ENCODE peak calls at places on chromosomes 2 and 18, in nine cellular contexts. Y is fibroblast of villous mesenchyme, Q is esophagus squamous epithelium, N is A549, U is astrocyte of the spinal cord, O is GM12864, I is AG04450, S is PC-3, H is AG09309. V is an unnamed sample.

GRCh38 chr18:34321075-34321474 is 96.4 kb upstream of the NOL4 start:
- DNase-seq in S (no peak), N (no peak), U (no peak), H (no peak), O (peak), Y (no peak), Q (no peak), I (no peak), V (no peak)

GRCh38 chr2:65121-65520 is 18.8 kb upstream of the FAM110C start:
- DNase-seq in N (no peak), Y (no peak), O (no peak), U (no peak), S (no peak), H (no peak), Q (no peak), I (no peak), V (no peak)

GRCh38 chr2:234947556-234947955 is 4.3 kb upstream of the SH3BP4 start:
- DNase-seq in S (no peak), O (no peak), Q (no peak), I (no peak), U (no peak), Y (no peak), H (no peak), N (no peak), V (no peak)

GRCh38 chr2:161415041-161415440 is 1.1 kb upstream of the TBR1 start:
- DNase-seq in S (peak), I (no peak), U (no peak), N (no peak), H (no peak), Q (no peak), Y (no peak), O (no peak), V (no peak)

GRCh38 chr2:203718087-203718486 is 11.6 kb downstream of the CD28 start:
- DNase-seq in O (peak), Q (no peak), S (no peak), I (no peak), Y (no peak), N (no peak), U (peak), H (no peak), V (no peak)

GRCh38 chr2:164620873-164621760 is at the start of gene GRB14:
- DNase-seq in O (no peak), H (no peak), Q (no peak), I (no peak), N (peak), U (peak), S (peak), Y (no peak), V (no peak)

GRCh38 chr18:7300971-7301553 is 70.2 kb downstream of the LRRC30 start:
- DNase-seq in Q (no peak), H (no peak), S (peak), I (no peak), Y (no peak), O (no peak), U (no peak), N (no peak), V (no peak)

GRCh38 chr2:171822520-171823297 is 71.3 kb downstream of the SLC25A12 start:
- DNase-seq in I (no peak), O (no peak), Q (no peak), Y (no peak), H (no peak), N (no peak), S (no peak), U (no peak), V (peak)

GRCh38 chr2:85455552-85456090 is 37.1 kb downstream of the SH2D6 start:
- DNase-seq in S (no peak), U (no peak), N (no peak), Q (no peak), Y (no peak), O (no peak), H (no peak), I (no peak), V (no peak)

GRCh38 chr18:26225022-26225693 is 1.1 kb upstream of the TAF4B start:
- DNase-seq in Q (no peak), H (no peak), I (no peak), U (no peak), O (no peak), N (no peak), S (no peak), Y (no peak), V (no peak)

GRCh38 chr2:55120634-55121359 is 70.5 kb upstream of the RTN4 start:
- DNase-seq in N (no peak), Q (no peak), H (no peak), U (peak), O (no peak), Y (peak), I (no peak), S (no peak), V (peak)

GRCh38 chr2:9417725-9418124 is 5.6 kb downstream of the ITGB1BP1 start:
- DNase-seq in U (no peak), S (no peak), O (no peak), Q (no peak), N (no peak), H (no peak), I (no peak), Y (no peak), V (no peak)

GRCh38 chr18:3332376-3332775 is 70.4 kb downstream of the MYL12B start:
- DNase-seq in S (no peak), I (no peak), N (no peak), Y (peak), O (no peak), Q (no peak), U (no peak), H (no peak), V (no peak)

GRCh38 chr2:238462782-238463396 is 36.2 kb downstream of the ASB1 start:
- DNase-seq in H (no peak), I (peak), U (peak), S (peak), Y (peak), N (peak), O (peak), Q (no peak), V (peak)

GRCh38 chr2:241003830-241004564 is 5.6 kb downstream of the SNED1 start:
- DNase-seq in U (no peak), I (no peak), S (no peak), Q (no peak), Y (no peak), N (no peak), O (no peak), H (no peak), V (no peak)

GRCh38 chr2:43475137-43475846 is 120.5 kb downstream of the THADA start:
- DNase-seq in S (no peak), N (no peak), I (no peak), U (no peak), O (no peak), Q (no peak), H (no peak), Y (peak), V (no peak)

GRCh38 chr2:200048421-200048820 is 93.0 kb downstream of the MAIP1 start:
- DNase-seq in O (no peak), U (no peak), H (no peak), S (no peak), Q (no peak), Y (no peak), N (no peak), I (no peak), V (no peak)

GRCh38 chr2:226882606-226883005 is 46.8 kb downstream of the RHBDD1 start:
- DNase-seq in S (peak), Q (no peak), U (no peak), I (no peak), N (no peak), H (no peak), Y (no peak), O (no peak), V (peak)

GRCh38 chr2:224999784-225000183 is 42.5 kb downstream of the DOCK10 start:
- DNase-seq in N (no peak), O (no peak), Q (no peak), I (no peak), Y (peak), H (no peak), U (no peak), S (no peak), V (no peak)

GRCh38 chr2:159010340-159010739 is 41.9 kb downstream of the TANC1 start:
- DNase-seq in Y (peak), H (no peak), N (no peak), U (peak), O (no peak), I (no peak), S (peak), Q (no peak), V (peak)

GRCh38 chr2:69177785-69178636 is 165.0 kb downstream of the ANTXR1 start:
- DNase-seq in I (peak), U (peak), Q (peak), S (no peak), O (no peak), N (peak), H (peak), Y (peak), V (peak)

GRCh38 chr2:207408086-207408794 is 121.5 kb upstream of the CREB1 start:
- DNase-seq in H (no peak), U (peak), Q (no peak), Y (no peak), S (peak), N (peak), I (no peak), O (peak), V (no peak)

GRCh38 chr2:216992056-216992455 is 132.2 kb upstream of the TNP1 start:
- DNase-seq in U (peak), I (no peak), Q (no peak), H (no peak), S (no peak), N (no peak), Y (no peak), O (no peak), V (no peak)

GRCh38 chr2:241269707-241270520 is 45.6 kb downstream of the HDLBP start:
- DNase-seq in Y (no peak), Q (no peak), O (no peak), H (no peak), U (no peak), I (no peak), S (no peak), N (no peak), V (no peak)

GRCh38 chr2:45793998-45794720 is 142.7 kb downstream of the PRKCE start:
- DNase-seq in I (no peak), N (no peak), O (no peak), S (no peak), H (no peak), Y (peak), U (no peak), Q (no peak), V (no peak)

GRCh38 chr18:39037925-39038324 is 1472.3 kb upstream of the CELF4 start:
- DNase-seq in Q (no peak), I (no peak), S (no peak), Y (no peak), N (no peak), O (no peak), U (no peak), H (no peak), V (no peak)

GRCh38 chr2:12428324-12428723 is 288.4 kb upstream of the TRIB2 start:
- DNase-seq in S (no peak), Q (no peak), N (no peak), I (no peak), O (no peak), H (no peak), U (peak), Y (peak), V (no peak)

GRCh38 chr2:37189452-37190153 is 1.1 kb upstream of the SULT6B1 start:
- DNase-seq in O (no peak), Q (no peak), U (peak), H (peak), I (no peak), Y (peak), N (peak), S (peak), V (peak)

GRCh38 chr2:20674974-20675679 is 8.2 kb downstream of the GDF7 start:
- DNase-seq in N (no peak), Y (peak), U (peak), Q (no peak), S (peak), H (peak), O (no peak), I (peak), V (peak)

GRCh38 chr18:68417166-68417776 is 297.6 kb downstream of the TMX3 start:
- DNase-seq in N (no peak), U (no peak), I (no peak), Y (peak), O (no peak), S (no peak), Q (no peak), H (no peak), V (no peak)

GRCh38 chr2:130873700-130874346 is 37.1 kb downstream of the ARHGEF4 start:
- DNase-seq in Q (no peak), Y (peak), I (peak), S (peak), O (peak), N (peak), U (peak), H (peak), V (peak)
- TF ChIP-seq CTCF in Q (peak), Y (peak), I (peak), S (peak), O (peak), N (peak), U (peak), H (peak), V (peak)

GRCh38 chr2:177711472-177712276 is 319.1 kb downstream of the AGPS start:
- DNase-seq in S (no peak), N (no peak), Y (no peak), Q (no peak), O (no peak), H (no peak), U (no peak), I (no peak), V (no peak)

GRCh38 chr2:177714704-177715103 is 322.1 kb downstream of the AGPS start:
- DNase-seq in Y (no peak), O (no peak), Q (no peak), I (no peak), U (no peak), N (no peak), H (no peak), S (no peak), V (no peak)

GRCh38 chr2:177710003-177710411 is 317.4 kb downstream of the AGPS start:
- DNase-seq in N (no peak), U (no peak), H (no peak), O (no peak), S (no peak), Q (no peak), I (no peak), Y (no peak), V (no peak)

GRCh38 chr2:177710889-177711288 is 318.3 kb downstream of the AGPS start:
- DNase-seq in O (no peak), U (no peak), N (no peak), H (no peak), Y (no peak), Q (no peak), S (no peak), I (no peak), V (no peak)

DNA sequence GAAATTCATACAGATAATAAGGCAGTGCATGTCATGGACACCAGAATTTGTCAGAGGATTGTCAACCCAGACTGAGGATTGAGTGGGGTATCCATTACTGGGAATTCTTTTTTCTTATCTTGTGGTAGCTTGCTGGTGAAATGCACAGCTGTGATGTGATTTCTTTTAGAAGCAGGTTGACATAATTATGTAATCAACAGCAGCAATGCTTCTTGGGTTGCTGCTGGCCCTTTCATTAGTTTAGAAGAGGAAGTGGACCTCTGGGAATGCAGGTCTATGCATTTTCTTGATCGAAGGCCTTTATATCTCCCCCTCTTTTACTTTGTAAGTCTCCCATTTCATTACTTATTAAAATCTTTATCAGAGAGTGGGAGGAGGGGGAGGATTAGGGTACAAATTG is 319.9 kb downstream of the AGPS start:
- DNase-seq in O (no peak), H (no peak), U (no peak), N (no peak), I (no peak), S (no peak), Y (no peak), Q (no peak), V (no peak)
- TF ChIP-seq CTCF in O (no peak), H (no peak), U (no peak), N (no peak), I (no peak), S (no peak), Y (no peak), Q (no peak), V (no peak)

GRCh38 chr2:105782123-105782522 is 37.4 kb downstream of the NCK2 start:
- DNase-seq in Y (no peak), H (no peak), S (no peak), Q (no peak), O (no peak), U (no peak), I (no peak), N (no peak), V (no peak)
- TF ChIP-seq CTCF in Y (peak), H (peak), S (peak), Q (peak), O (no peak), U (no peak), I (no peak), N (no peak), V (peak)

DNA sequence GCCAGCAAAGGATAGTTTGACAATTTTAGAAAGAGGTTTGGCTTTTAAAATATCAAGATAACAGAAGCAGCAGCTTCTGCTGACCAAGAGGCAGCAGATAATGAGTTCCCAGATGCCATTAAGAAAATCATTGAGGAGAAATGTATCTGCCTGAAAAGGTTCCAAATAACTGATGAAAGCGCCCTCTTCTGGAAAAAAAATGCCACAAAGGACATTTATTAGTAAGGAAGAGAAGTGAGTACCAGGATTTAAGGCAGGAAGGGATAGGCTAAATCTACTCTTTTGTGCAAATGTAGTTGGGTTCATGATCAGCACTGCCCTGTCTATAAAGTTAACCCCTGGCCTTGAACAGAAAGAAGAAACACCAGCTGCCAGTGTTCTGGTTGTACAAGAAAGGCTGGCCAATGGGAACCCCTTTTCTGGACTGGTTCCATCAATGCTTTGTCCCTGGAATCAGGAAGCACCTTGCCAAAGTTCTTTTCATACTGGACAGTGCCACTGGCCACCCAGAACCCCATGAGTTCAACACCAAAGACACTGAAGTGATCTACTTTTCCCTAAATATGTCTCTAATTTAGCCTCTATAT is 40.6 kb downstream of the DHX57 start:
- DNase-seq in Y (peak), N (no peak), H (no peak), Q (no peak), U (peak), I (no peak), S (peak), O (no peak), V (peak)
- TF ChIP-seq CTCF in Y (peak), N (peak), H (peak), Q (peak), U (peak), I (peak), S (peak), O (peak), V (peak)

GRCh38 chr2:189060096-189060642 is 86.0 kb downstream of the COL3A1 start:
- DNase-seq in S (peak), H (no peak), N (no peak), I (no peak), Y (peak), Q (no peak), U (no peak), O (no peak), V (no peak)

GRCh38 chr2:189072036-189072435 is 97.9 kb downstream of the COL3A1 start:
- DNase-seq in O (no peak), Q (no peak), U (no peak), Y (no peak), I (no peak), H (no peak), N (no peak), S (no peak), V (no peak)

DNA sequence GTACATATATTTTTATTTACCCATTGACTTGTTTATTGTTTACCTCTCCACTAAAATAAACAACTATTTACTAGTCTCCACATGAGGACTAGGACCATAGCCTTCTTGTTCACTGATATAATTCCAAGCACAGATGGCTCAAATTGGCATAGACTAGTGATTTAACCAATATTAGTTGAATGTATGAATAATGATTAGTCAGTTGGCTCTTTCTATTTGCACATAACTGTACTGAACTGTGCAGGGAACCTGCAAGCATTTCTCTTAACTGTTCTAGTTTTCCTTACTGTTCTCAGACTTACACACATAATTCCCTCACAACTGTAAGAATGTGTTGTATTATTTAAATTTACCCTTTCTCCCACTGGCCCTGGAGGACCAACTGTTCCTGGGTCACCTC is 91.9 kb downstream of the COL3A1 start:
- DNase-seq in N (no peak), I (no peak), O (no peak), H (no peak), Y (no peak), Q (no peak), U (no peak), S (peak), V (no peak)
- TF ChIP-seq CTCF in N (no peak), I (no peak), O (no peak), H (no peak), Y (no peak), Q (no peak), U (no peak), S (no peak), V (no peak)

V was measured in HFFc6.